ENCODE peak calls at places on chromosomes 12 and 14, in seven cellular contexts. V is astrocyte of the spinal cord; T is neural progenitor cell; U is CD8-positive, alpha-beta T cell; X is right cardiac atrium; M is transverse colon; Z is effector memory CD4-positive, alpha-beta T cell. E is an unnamed sample.

GRCh38 chr14:20179218-20179617 is 11.5 kb upstream of the OR11G2 start:
- DNase-seq in X (peak; percentile 24), T (no peak), Z (no peak), M (peak; percentile 8), U (no peak), V (no peak), E (peak; percentile 5)

GRCh38 chr14:89702151-89702936 is 252.2 kb downstream of the EFCAB11 start:
- DNase-seq in T (no peak), Z (no peak), U (no peak), V (peak; percentile 54), M (peak; percentile 22), X (peak; percentile 61), E (peak; percentile 52)

GRCh38 chr12:124155711-124156110 is 139.2 kb upstream of the RFLNA start:
- DNase-seq in Z (no peak), U (no peak), M (no peak), T (no peak), V (no peak), X (no peak), E (no peak)

GRCh38 chr12:96155181-96155580 is 39.0 kb upstream of the ELK3 start:
- DNase-seq in T (no peak), M (no peak), Z (no peak), X (no peak), U (no peak), V (no peak), E (no peak)

GRCh38 chr14:99572173-99572999 is 31.6 kb downstream of the CCDC85C start:
- DNase-seq in V (no peak), T (no peak), Z (no peak), U (no peak), X (no peak), M (peak; percentile 61), E (no peak)

GRCh38 chr12:851913-852312 is 97.6 kb downstream of the RAD52 start:
- DNase-seq in X (no peak), V (peak; percentile 85), Z (no peak), M (no peak), U (no peak), T (no peak), E (no peak)

GRCh38 chr12:25644964-25645363 is 91.9 kb upstream of the LMNTD1 start:
- DNase-seq in U (no peak), M (no peak), T (no peak), X (no peak), V (no peak), Z (no peak), E (no peak)

GRCh38 chr14:76057914-76058313 is 72.4 kb downstream of the IFT43 start:
- DNase-seq in Z (no peak), U (no peak), V (no peak), T (no peak), M (no peak), X (no peak), E (no peak)

GRCh38 chr14:77478029-77478428 is 20.1 kb downstream of the AHSA1 start:
- DNase-seq in M (no peak), U (no peak), V (no peak), X (no peak), T (no peak), Z (no peak), E (no peak)

GRCh38 chr12:104177663-104178501 is 37.7 kb upstream of the TXNRD1 start:
- DNase-seq in V (peak; percentile 95), U (no peak), Z (no peak), X (peak; percentile 86), M (peak; percentile 54), T (no peak), E (peak; percentile 67)

GRCh38 chr12:124744659-124745467 is 118.8 kb downstream of the SCARB1 start:
- DNase-seq in X (no peak), T (no peak), V (no peak), Z (no peak), M (no peak), U (no peak), E (no peak)

GRCh38 chr14:96309128-96309906 is 53.3 kb downstream of the BDKRB1 start:
- DNase-seq in Z (no peak), V (no peak), X (no peak), U (no peak), T (no peak), M (peak; percentile 33), E (no peak)

GRCh38 chr12:119406322-119406721 is 71.8 kb downstream of the CCDC60 start:
- DNase-seq in Z (no peak), X (no peak), V (no peak), M (no peak), U (no peak), T (no peak), E (no peak)

GRCh38 chr14:105911006-105911847 is 384.8 kb downstream of the TMEM121 start:
- DNase-seq in T (no peak), Z (no peak), M (no peak), V (no peak), X (peak; percentile 7), U (no peak), E (peak; percentile 5)

GRCh38 chr12:12467701-12468218 is 94.9 kb downstream of the DUSP16 start:
- DNase-seq in U (no peak), X (no peak), V (peak; percentile 28), Z (peak; percentile 70), M (peak; percentile 30), T (no peak), E (no peak)
- H3K4me3 ChIP-seq in U (no peak overlapping the region), X (no peak overlapping the region), V (no peak overlapping the region), Z (no peak overlapping the region), M (no peak overlapping the region), T (no peak overlapping the region), E (no peak overlapping the region)

DNA sequence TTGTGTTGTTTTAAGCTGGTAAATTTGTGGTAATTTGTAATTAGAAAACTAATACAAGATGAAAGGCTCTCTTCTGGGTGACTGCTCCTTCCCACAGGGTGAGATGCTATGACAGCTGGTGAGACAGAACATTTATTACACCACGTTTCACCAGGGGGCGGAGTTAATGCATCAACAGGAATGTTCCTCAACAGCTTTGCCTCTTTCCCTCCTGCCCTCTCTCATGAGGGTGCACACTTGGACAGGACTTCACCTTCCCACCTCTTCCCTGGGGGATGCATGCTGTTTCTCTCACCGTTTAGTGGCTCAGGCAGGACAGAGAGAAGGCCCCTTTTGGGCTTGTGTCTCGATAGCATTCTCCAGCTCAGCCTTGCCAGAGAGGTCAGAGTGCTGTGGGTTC is 13.4 kb upstream of the PPP1R1A start:
- DNase-seq in X (no peak), T (no peak), M (no peak), U (no peak), Z (no peak), V (no peak), E (no peak)
- H3K4me3 ChIP-seq in X (no peak overlapping the region), T (no peak overlapping the region), M (no peak overlapping the region), U (no peak overlapping the region), Z (no peak overlapping the region), V (no peak overlapping the region), E (no peak overlapping the region)

GRCh38 chr14:73230051-73230450 is 7.3 kb upstream of the PAPLN start:
- DNase-seq in M (no peak), X (no peak), T (no peak), U (no peak), V (no peak), Z (no peak), E (no peak)
- H3K4me3 ChIP-seq in M (no peak overlapping the region), X (no peak overlapping the region), T (no peak overlapping the region), U (no peak overlapping the region), V (no peak overlapping the region), Z (no peak overlapping the region), E (no peak overlapping the region)

GRCh38 chr12:6899837-6900519 is 4.6 kb upstream of the LRRC23 start:
- DNase-seq in M (peak; percentile 85), U (no peak), V (peak; percentile 79), Z (no peak), X (peak; percentile 80), T (no peak), E (peak; percentile 83)

GRCh38 chr12:6905414-6906040 is 905 bp downstream of the LRRC23 start:
- DNase-seq in T (no peak), Z (no peak), U (no peak), X (no peak), V (no peak), M (no peak), E (no peak)

GRCh38 chr12:6903712-6904111 is 910 bp upstream of the LRRC23 start:
- DNase-seq in Z (no peak), U (no peak), M (no peak), X (no peak), V (no peak), T (no peak), E (no peak)

GRCh38 chr12:6902448-6902847 is 2.2 kb upstream of the LRRC23 start:
- DNase-seq in T (no peak), V (no peak), M (no peak), Z (no peak), U (no peak), X (no peak), E (no peak)

DNA sequence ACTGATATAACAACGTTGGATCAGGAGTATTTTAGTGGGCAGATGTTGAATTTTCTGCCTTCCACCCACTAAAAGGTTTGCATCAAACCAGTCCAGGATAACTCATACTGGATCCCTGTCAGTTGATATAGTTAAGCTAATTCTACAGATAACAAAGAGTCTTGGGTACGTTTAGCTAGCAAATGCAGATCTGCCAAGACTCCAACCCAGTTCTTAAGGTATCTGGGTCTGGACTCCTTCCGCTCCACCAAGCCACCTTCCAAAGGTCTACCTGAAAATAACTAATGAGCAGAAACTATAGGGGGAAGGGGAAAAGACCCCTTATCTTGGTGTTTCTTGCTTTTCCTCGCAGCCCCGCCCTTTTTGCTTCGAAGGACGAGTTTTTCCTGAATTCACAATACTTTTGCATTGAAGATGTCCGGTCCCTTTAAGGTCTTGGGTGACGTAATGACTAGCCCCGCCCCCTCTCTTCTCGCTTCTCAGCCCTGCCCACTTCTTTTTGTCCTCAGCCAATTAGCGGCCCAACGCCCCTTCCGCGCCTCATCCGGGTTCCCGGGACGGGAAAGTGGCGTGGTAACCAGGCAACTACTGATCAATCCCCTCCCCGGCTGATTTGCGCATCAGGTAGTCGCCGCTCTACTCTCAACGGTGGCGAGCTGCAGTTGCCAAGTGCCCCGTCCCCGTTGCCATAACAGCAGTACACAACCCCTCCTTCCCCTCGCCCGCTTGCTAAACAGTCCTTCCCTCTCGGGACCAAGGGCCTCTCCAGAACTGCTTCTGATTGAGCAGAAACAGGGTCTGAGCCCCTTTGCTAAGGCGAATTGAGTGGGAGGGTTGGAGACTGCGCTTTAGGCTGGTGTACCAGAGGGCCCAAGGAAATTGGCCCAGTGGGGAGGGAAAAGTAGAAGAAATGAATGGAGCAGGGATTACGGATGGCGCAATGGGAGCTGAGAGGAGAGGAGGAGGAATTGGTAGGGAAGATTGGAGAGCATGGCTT is at the start of gene LRRC23:
- DNase-seq in V (peak; percentile 95), M (peak; percentile 99), T (peak; percentile 99), Z (peak; percentile 99), X (peak; percentile 98), U (peak; percentile 96), E (peak; percentile 93)
- H3K4me3 ChIP-seq in V (peak within 1 kb of the TSS; percentile 85), M (peak within 1 kb of the TSS; percentile 18), T (peak within 1 kb of the TSS; percentile 59), Z (peak within 1 kb of the TSS; percentile 59), X (peak within 1 kb of the TSS; percentile 60), U (peak within 1 kb of the TSS; percentile 64), E (peak within 1 kb of the TSS; percentile 52)

GRCh38 chr14:104524726-104525125 is 54.8 kb upstream of the C14orf180 start:
- DNase-seq in T (no peak), M (no peak), U (no peak), X (no peak), Z (no peak), V (no peak), E (no peak)
- H3K4me3 ChIP-seq in T (no peak overlapping the region), M (no peak overlapping the region), U (no peak overlapping the region), X (no peak overlapping the region), Z (no peak overlapping the region), V (no peak overlapping the region), E (no peak overlapping the region)

GRCh38 chr12:65728348-65728912 is 95.9 kb upstream of the HMGA2 start:
- DNase-seq in U (no peak), M (no peak), T (no peak), Z (no peak), X (no peak), V (no peak), E (no peak)
- H3K4me3 ChIP-seq in U (no peak overlapping the region), M (no peak overlapping the region), T (peak overlapping the region; percentile 59), Z (no peak overlapping the region), X (no peak overlapping the region), V (peak overlapping the region; percentile 65), E (no peak overlapping the region)

E was measured in heart right ventricle.